ENCODE peak calls at places on chromosomes 16 and 17, in nine cellular contexts. R, D, C, N, U, S, M, X and Y are unnamed samples.

GRCh38 chr17:75081611-75082540 is 5.9 kb upstream of the SLC16A5 start:
- DNase-seq in N (peak), U (no peak), R (no peak), M (no peak), D (no peak), S (no peak), X (no peak), C (no peak), Y (no peak)

GRCh38 chr17:48601184-48601527 is 3.6 kb downstream of the HOXB6 start:
- DNase-seq in U (no peak), D (no peak), C (no peak), M (no peak), N (no peak), X (no peak), S (no peak), R (no peak), Y (no peak)

GRCh38 chr17:83032781-83033180 is 46.6 kb upstream of the METRNL start:
- DNase-seq in U (no peak), S (no peak), D (no peak), N (no peak), C (no peak), X (no peak), R (no peak), M (no peak), Y (no peak)

GRCh38 chr16:3950343-3951193 is 70.1 kb upstream of the CREBBP start:
- DNase-seq in C (no peak), R (peak), U (no peak), N (peak), S (peak), X (peak), D (peak), M (no peak), Y (no peak)

GRCh38 chr16:8819635-8820034 is 22.0 kb downstream of the PMM2 start:
- DNase-seq in M (no peak), N (no peak), X (no peak), R (no peak), D (no peak), C (no peak), S (no peak), U (no peak), Y (no peak)

GRCh38 chr17:44774271-44775135 is 15.7 kb downstream of the ADAM11 start:
- DNase-seq in R (peak), M (peak), S (peak), D (peak), N (peak), C (peak), X (no peak), U (peak), Y (peak)

GRCh38 chr17:61340431-61340830 is 59.2 kb upstream of the TBX2 start:
- DNase-seq in C (no peak), S (no peak), X (no peak), N (no peak), D (no peak), U (no peak), M (no peak), R (no peak), Y (no peak)

GRCh38 chr16:68332411-68333121 is 21.7 kb downstream of the PRMT7 start:
- DNase-seq in D (no peak), R (peak), U (no peak), X (no peak), C (no peak), S (no peak), M (no peak), N (no peak), Y (no peak)

GRCh38 chr17:49494937-49495841 is at the start of gene NGFR:
- DNase-seq in R (peak), N (peak), C (peak), S (no peak), X (no peak), M (peak), U (peak), D (no peak), Y (peak)

GRCh38 chr17:62916684-62917571 is 49.1 kb upstream of the TANC2 start:
- DNase-seq in D (no peak), N (no peak), S (no peak), M (no peak), U (no peak), C (no peak), X (no peak), R (peak), Y (no peak)

GRCh38 chr17:81884968-81885367 is 6.4 kb downstream of the ALYREF start:
- DNase-seq in X (no peak), N (no peak), U (no peak), M (no peak), S (no peak), R (no peak), C (no peak), D (no peak), Y (no peak)

GRCh38 chr17:77216435-77216980 is 75.7 kb downstream of the SEC14L1 start:
- DNase-seq in R (no peak), D (no peak), N (no peak), S (no peak), X (no peak), U (no peak), M (no peak), C (no peak), Y (no peak)

GRCh38 chr16:67246081-67246944 is 968 bp downstream of the FHOD1 start:
- DNase-seq in C (peak), X (peak), D (peak), N (peak), R (peak), U (peak), S (no peak), M (peak), Y (peak)

GRCh38 chr17:511833-512251 is 159.2 kb upstream of the RPH3AL start:
- DNase-seq in D (no peak), X (no peak), S (no peak), R (no peak), M (no peak), U (no peak), C (no peak), N (peak), Y (no peak)

GRCh38 chr16:26668026-26668425 is 398.7 kb upstream of the C16orf82 start:
- DNase-seq in N (no peak), U (no peak), D (no peak), C (no peak), R (no peak), M (no peak), X (no peak), S (no peak), Y (no peak)

GRCh38 chr16:74448990-74449389 is 27.7 kb upstream of the CLEC18B start:
- DNase-seq in U (no peak), S (peak), X (peak), N (no peak), C (no peak), R (peak), D (peak), M (no peak), Y (no peak)

GRCh38 chr16:87583453-87584131 is 18.7 kb upstream of the JPH3 start:
- DNase-seq in N (no peak), C (no peak), R (peak), S (no peak), X (no peak), U (no peak), D (no peak), M (no peak), Y (no peak)

GRCh38 chr16:54048994-54049929 is 237.3 kb downstream of the IRX3 start:
- DNase-seq in N (no peak), U (no peak), C (no peak), S (no peak), D (no peak), M (no peak), R (no peak), X (no peak), Y (no peak)